ENCODE peak calls at places on chromosome 18, in five cellular contexts. G, R, Q, W and B are unnamed samples. For H3K9me3, the result is how much of the 10 kb centered on the place peaks cover.

GRCh38 chr18:3321133-3321812 is 59.3 kb downstream of the MYL12B start:
- DNase-seq in R (no peak), W (no peak), Q (no peak), G (peak), B (no peak)

GRCh38 chr18:13568443-13569392 is 157.6 kb downstream of the FAM210A start:
- DNase-seq in R (no peak), Q (no peak), W (no peak), G (peak), B (no peak)

GRCh38 chr18:44679912-44680270 is 797 bp upstream of the SETBP1 start:
- DNase-seq in Q (peak), R (peak), G (peak), W (no peak), B (no peak)

GRCh38 chr18:61236476-61237057 is 96.7 kb upstream of the CDH20 start:
- DNase-seq in G (no peak), Q (no peak), W (no peak), R (no peak), B (no peak)

GRCh38 chr18:31294199-31294747 is 23.7 kb upstream of the DSG1 start:
- DNase-seq in G (no peak), W (no peak), Q (no peak), R (no peak), B (no peak)

GRCh38 chr18:40962784-40963183 is 992.2 kb upstream of the PIK3C3 start:
- DNase-seq in Q (no peak), W (no peak), G (no peak), R (no peak), B (no peak)

GRCh38 chr18:50372743-50373142 is 2.1 kb upstream of the SKA1 start:
- DNase-seq in Q (no peak), W (no peak), G (no peak), R (no peak), B (no peak)

GRCh38 chr18:62523631-62524442 is 1.0 kb downstream of the ZCCHC2 start:
- DNase-seq in Q (peak), G (peak), R (peak), W (peak), B (peak)

GRCh38 chr18:13393338-13393737 is 174.8 kb downstream of the LDLRAD4 start:
- DNase-seq in G (no peak), R (no peak), W (no peak), Q (no peak), B (no peak)

GRCh38 chr18:40866013-40866644 is 1088.9 kb upstream of the PIK3C3 start:
- DNase-seq in W (no peak), Q (peak), R (no peak), G (peak), B (no peak)

GRCh38 chr18:45997689-45998088 is 30.6 kb upstream of the EPG5 start:
- DNase-seq in G (no peak), R (no peak), W (peak), Q (no peak), B (no peak)

GRCh38 chr18:76384861-76385680 is 110.0 kb downstream of the ZNF516 start:
- DNase-seq in W (no peak), G (no peak), Q (no peak), R (no peak), B (no peak)

GRCh38 chr18:3713708-3714107 is 263.7 kb downstream of the TGIF1 start:
- DNase-seq in Q (no peak), G (no peak), W (no peak), R (no peak), B (no peak)

GRCh38 chr18:31943895-31944816 is 1.2 kb upstream of the TRAPPC8 start:
- DNase-seq in G (no peak), R (no peak), W (peak), Q (no peak), B (no peak)

GRCh38 chr18:21678897-21679296 is 25.7 kb downstream of the ABHD3 start:
- DNase-seq in R (no peak), G (no peak), W (no peak), Q (no peak), B (no peak)

GRCh38 chr18:8339958-8340357 is 269.3 kb upstream of the RAB12 start:
- DNase-seq in R (no peak), Q (no peak), G (no peak), W (no peak), B (no peak)

GRCh38 chr18:68713131-68713530 is 1.8 kb downstream of the TMX3 start:
- DNase-seq in Q (no peak), R (no peak), G (no peak), W (no peak), B (no peak)

GRCh38 chr18:76821875-76822509 is 365 bp upstream of the ZNF236 start:
- DNase-seq in R (peak), W (peak), Q (no peak), G (peak), B (peak)

GRCh38 chr18:25921677-25922421 is 168.6 kb downstream of the SS18 start:
- DNase-seq in R (peak), Q (peak), G (peak), W (peak), B (no peak)

GRCh38 chr18:70982292-70982691 is 693.4 kb downstream of the SOCS6 start:
- DNase-seq in G (no peak), W (no peak), Q (no peak), R (no peak), B (no peak)
- H3K9me3 ChIP-seq in G (under half), W (under half), Q (under half), R (under half), B (under half)

GRCh38 chr18:27579364-27579763 is 394.3 kb upstream of the CHST9 start:
- DNase-seq in R (no peak), W (no peak), Q (no peak), G (no peak), B (no peak)

GRCh38 chr18:27577740-27578139 is 392.6 kb upstream of the CHST9 start:
- DNase-seq in G (no peak), Q (no peak), W (no peak), R (peak), B (no peak)

GRCh38 chr18:27583021-27583420 is 397.9 kb upstream of the CHST9 start:
- DNase-seq in R (no peak), G (no peak), W (no peak), Q (no peak), B (no peak)

GRCh38 chr18:27583466-27583865 is 398.4 kb upstream of the CHST9 start:
- DNase-seq in Q (no peak), R (no peak), W (no peak), G (no peak), B (no peak)

DNA sequence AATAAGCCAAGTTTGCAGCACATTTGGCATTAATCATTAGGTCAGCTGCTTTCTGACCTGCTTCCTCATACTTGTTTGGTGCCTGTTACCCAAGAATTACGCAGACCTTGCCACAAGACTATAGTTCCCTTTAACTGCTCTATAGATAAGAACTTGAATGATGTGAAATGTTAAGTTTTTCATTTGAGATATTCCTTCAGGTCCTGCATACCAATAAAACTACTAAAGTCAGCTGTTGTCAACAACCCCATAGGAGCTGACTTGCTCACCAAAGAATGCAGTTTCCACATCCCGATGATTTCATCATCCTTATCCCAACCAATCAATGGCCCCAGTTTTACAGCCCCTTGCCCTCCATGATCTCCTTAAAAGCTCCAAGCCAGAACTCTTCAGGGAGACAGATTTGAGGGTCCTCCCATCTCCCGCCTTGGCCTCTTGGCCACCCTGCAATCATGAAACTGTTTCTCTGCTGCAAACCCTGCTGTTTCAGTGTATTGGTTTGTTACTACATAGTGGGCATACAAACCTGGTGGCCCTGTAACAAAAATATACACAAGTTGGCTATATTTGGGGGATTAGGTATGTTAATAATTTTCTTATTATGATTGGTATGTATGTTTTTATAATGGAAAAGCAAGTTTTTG is 396.3 kb upstream of the CHST9 start:
- DNase-seq in Q (no peak), G (no peak), W (no peak), R (no peak), B (no peak)
- H3K9me3 ChIP-seq in Q (under half), G (under half), W (under half), R (under half), B (under half)

DNA sequence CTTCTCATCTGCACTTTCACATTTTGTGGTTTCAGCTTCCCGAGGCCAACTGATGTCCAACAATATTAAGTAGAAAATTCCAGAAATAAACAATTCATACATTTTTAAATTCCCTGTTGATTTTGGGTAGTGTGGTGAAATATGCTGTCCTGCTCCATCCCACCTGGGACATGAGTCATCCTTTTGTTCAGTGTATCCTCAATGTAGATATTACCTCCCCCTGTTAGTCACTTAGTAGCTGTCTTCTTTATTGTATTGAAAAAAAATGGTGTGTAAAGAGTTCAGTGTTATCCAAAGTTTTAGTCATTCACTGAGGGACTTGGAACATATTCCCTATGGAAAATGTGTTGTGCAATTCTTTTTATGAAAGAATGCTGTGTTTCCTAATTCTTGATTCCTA is 348.1 kb downstream of the SOCS6 start:
- DNase-seq in R (no peak), Q (no peak), W (no peak), G (no peak), B (no peak)
- H3K9me3 ChIP-seq in R (under half), Q (under half), W (under half), G (under half), B (under half)

GRCh38 chr18:79897940-79898625 is 53.4 kb downstream of the SLC66A2 start:
- DNase-seq in R (no peak), G (no peak), Q (no peak), W (no peak), B (no peak)
- H3K9me3 ChIP-seq in R (under half), G (under half), Q (under half), W (under half), B (under half)

DNA sequence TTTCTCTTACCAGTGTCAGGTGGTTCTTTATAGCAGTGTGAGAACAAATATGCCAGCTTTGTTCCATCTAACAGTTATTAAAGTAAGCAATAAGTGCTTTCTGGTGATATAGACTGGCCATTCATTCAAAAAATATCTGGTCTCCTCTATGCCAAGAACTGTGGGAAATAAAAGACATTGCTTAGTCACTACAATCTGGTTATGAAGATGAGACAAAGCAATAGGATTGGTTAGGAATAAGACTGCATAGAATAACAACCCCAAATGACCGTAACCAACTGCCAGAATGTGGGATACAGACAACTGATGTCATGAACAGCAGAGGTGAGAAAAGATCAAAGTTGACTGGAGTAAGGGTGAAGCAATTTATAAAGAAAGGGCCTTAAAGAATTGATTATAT is 83.8 kb downstream of the MBD2 start:
- DNase-seq in W (no peak), G (no peak), Q (no peak), R (no peak), B (no peak)
- H3K9me3 ChIP-seq in W (under half), G (under half), Q (under half), R (under half), B (under half)

GRCh38 chr18:29251681-29252080 is 1074.8 kb upstream of the CDH2 start:
- DNase-seq in Q (no peak), W (no peak), R (no peak), G (no peak), B (no peak)

GRCh38 chr18:29254123-29254522 is 1077.2 kb upstream of the CDH2 start:
- DNase-seq in R (no peak), W (no peak), G (no peak), Q (no peak), B (no peak)

GRCh38 chr18:29250843-29251242 is 1073.9 kb upstream of the CDH2 start:
- DNase-seq in G (no peak), W (no peak), R (no peak), Q (no peak), B (no peak)

GRCh38 chr18:29248856-29249255 is 1071.9 kb upstream of the CDH2 start:
- DNase-seq in Q (no peak), G (no peak), W (no peak), R (peak), B (no peak)
- H3K9me3 ChIP-seq in Q (under half), G (under half), W (under half), R (under half), B (under half)

GRCh38 chr18:36177913-36178312 is 9.4 kb upstream of the MOCOS start:
- DNase-seq in G (no peak), Q (no peak), W (no peak), R (no peak), B (no peak)
- H3K9me3 ChIP-seq in G (under half), Q (under half), W (under half), R (under half), B (under half)